ENCODE peak calls at places on chromosomes 11 and 22, in nine cellular contexts. I is sigmoid colon; C is CD8-positive, alpha-beta memory T cell; L is GM23248; B is pancreas; Y is neural progenitor cell; H is IMR-90; E is heart right ventricle; U is tibial nerve. O is an unnamed sample. For H3K27me3, the result is how much of the 10 kb centered on the place peaks cover.

GRCh38 chr11:44036811-44037657 is 10.7 kb upstream of the ACCSL start:
- DNase-seq in I (peak), C (no peak), L (peak), B (peak), Y (peak), H (peak), E (peak), U (peak), O (peak)

GRCh38 chr11:9577032-9577431 is 3.6 kb downstream of the WEE1 start:
- DNase-seq in I (no peak), C (no peak), L (peak), B (no peak), Y (no peak), H (peak), E (no peak), U (no peak), O (no peak)

GRCh38 chr11:116505466-116506247 is 267.1 kb downstream of the BUD13 start:
- DNase-seq in I (no peak), C (no peak), L (no peak), B (no peak), Y (no peak), H (no peak), E (no peak), U (no peak), O (no peak)

GRCh38 chr11:44611687-44612437 is 46.4 kb downstream of the CD82 start:
- DNase-seq in I (no peak), C (peak), L (no peak), B (no peak), Y (no peak), H (no peak), E (no peak), U (no peak), O (no peak)

GRCh38 chr22:44155115-44155514 is 25.6 kb upstream of the PARVG start:
- DNase-seq in I (no peak), C (no peak), L (no peak), B (no peak), Y (no peak), H (no peak), E (no peak), U (no peak), O (no peak)

GRCh38 chr22:41883400-41883799 is 31.5 kb downstream of the SHISA8 start:
- DNase-seq in I (no peak), C (no peak), L (no peak), B (no peak), Y (no peak), H (no peak), E (no peak), U (no peak), O (no peak)

GRCh38 chr22:43077121-43077877 is 11.9 kb downstream of the TTLL1 start:
- DNase-seq in I (no peak), C (no peak), L (no peak), B (no peak), Y (no peak), H (no peak), E (peak), U (no peak), O (no peak)

GRCh38 chr11:71153005-71153395 is 99.4 kb downstream of the SHANK2 start:
- DNase-seq in I (peak), C (no peak), L (peak), B (peak), Y (no peak), H (peak), E (no peak), U (no peak), O (no peak)

GRCh38 chr11:128517457-128518230 is 69.7 kb downstream of the ETS1 start:
- DNase-seq in I (no peak), C (no peak), L (peak), B (no peak), Y (no peak), H (no peak), E (no peak), U (no peak), O (no peak)

GRCh38 chr11:113521737-113522517 is 46.7 kb upstream of the DRD2 start:
- DNase-seq in I (no peak), C (no peak), L (peak), B (no peak), Y (no peak), H (no peak), E (no peak), U (no peak), O (no peak)

GRCh38 chr11:128196235-128196634 is 391.1 kb downstream of the ETS1 start:
- DNase-seq in I (no peak), C (no peak), L (peak), B (no peak), Y (no peak), H (no peak), E (no peak), U (no peak), O (no peak)

GRCh38 chr11:6433998-6434650 is 6.7 kb downstream of the HPX start:
- DNase-seq in I (no peak), C (no peak), L (no peak), B (no peak), Y (no peak), H (no peak), E (no peak), U (no peak), O (no peak)

GRCh38 chr11:71372693-71373657 is 75.2 kb downstream of the DHCR7 start:
- DNase-seq in I (no peak), C (no peak), L (peak), B (no peak), Y (peak), H (peak), E (no peak), U (no peak), O (no peak)

GRCh38 chr22:50621491-50621880 is 6.5 kb downstream of the ARSA start:
- DNase-seq in I (no peak), C (peak), L (no peak), B (no peak), Y (no peak), H (no peak), E (no peak), U (no peak), O (no peak)

GRCh38 chr11:120911943-120912342 is 112.0 kb upstream of the TBCEL start:
- DNase-seq in I (no peak), C (no peak), L (no peak), B (no peak), Y (no peak), H (no peak), E (no peak), U (no peak), O (no peak)

GRCh38 chr11:32500001-32500400 is 64.7 kb upstream of the WT1 start:
- DNase-seq in I (no peak), C (no peak), L (no peak), B (no peak), Y (no peak), H (no peak), E (no peak), U (no peak), O (no peak)

GRCh38 chr11:130609121-130610035 is 160.9 kb downstream of the ADAMTS15 start:
- DNase-seq in I (peak), C (no peak), L (peak), B (peak), Y (no peak), H (no peak), E (peak), U (peak), O (peak)

GRCh38 chr11:10982695-10983492 is 125.0 kb upstream of the ZBED5 start:
- DNase-seq in I (no peak), C (no peak), L (peak), B (no peak), Y (no peak), H (no peak), E (no peak), U (no peak), O (no peak)

GRCh38 chr22:49629586-49630447 is 197.9 kb downstream of the BRD1 start:
- DNase-seq in I (no peak), C (no peak), L (no peak), B (no peak), Y (no peak), H (no peak), E (no peak), U (no peak), O (no peak)

GRCh38 chr11:34805937-34806336 is 110.2 kb downstream of the APIP start:
- DNase-seq in I (no peak), C (no peak), L (no peak), B (no peak), Y (no peak), H (no peak), E (no peak), U (no peak), O (no peak)

GRCh38 chr22:19855504-19856409 is 1.1 kb upstream of the GNB1L start:
- DNase-seq in I (peak), C (peak), L (peak), B (peak), Y (no peak), H (peak), E (peak), U (no peak), O (peak)

GRCh38 chr11:123924027-123924426 is 15.4 kb upstream of the OR4D5 start:
- DNase-seq in I (no peak), C (no peak), L (no peak), B (no peak), Y (no peak), H (no peak), E (no peak), U (no peak), O (no peak)

GRCh38 chr11:114673661-114674060 is 4.7 kb upstream of the NXPE2 start:
- DNase-seq in I (no peak), C (no peak), L (no peak), B (no peak), Y (no peak), H (no peak), E (no peak), U (no peak), O (no peak)

GRCh38 chr22:42236268-42236667 is 34.2 kb downstream of the TCF20 start:
- DNase-seq in I (no peak), C (no peak), L (no peak), B (no peak), Y (peak), H (no peak), E (no peak), U (no peak), O (no peak)

GRCh38 chr22:24460418-24461089 is 33.2 kb downstream of the ADORA2A start:
- DNase-seq in I (no peak), C (no peak), L (no peak), B (no peak), Y (no peak), H (peak), E (no peak), U (no peak), O (no peak)

GRCh38 chr11:15336016-15336415 is 221.3 kb downstream of the INSC start:
- DNase-seq in I (no peak), C (no peak), L (no peak), B (no peak), Y (peak), H (no peak), E (no peak), U (no peak), O (no peak)

GRCh38 chr22:32334640-32335365 is 22.9 kb upstream of the RFPL3 start:
- DNase-seq in I (no peak), C (no peak), L (no peak), B (no peak), Y (no peak), H (no peak), E (no peak), U (no peak), O (no peak)

GRCh38 chr22:30286813-30287625 is 2.3 kb downstream of the CASTOR1 start:
- DNase-seq in I (peak), C (peak), L (peak), B (peak), Y (peak), H (peak), E (peak), U (peak), O (peak)

GRCh38 chr22:21980547-21980946 is 2.0 kb downstream of the TOP3B start:
- DNase-seq in I (peak), C (no peak), L (no peak), B (no peak), Y (no peak), H (no peak), E (no peak), U (no peak), O (no peak)

GRCh38 chr22:21985214-21985613 is 2.6 kb upstream of the TOP3B start:
- DNase-seq in I (no peak), C (no peak), L (no peak), B (no peak), Y (no peak), H (no peak), E (no peak), U (no peak), O (no peak)

GRCh38 chr22:21984793-21985192 is 2.2 kb upstream of the TOP3B start:
- DNase-seq in I (no peak), C (no peak), L (peak), B (no peak), Y (peak), H (peak), E (no peak), U (no peak), O (no peak)

GRCh38 chr22:21981874-21982273 is 713 bp downstream of the TOP3B start:
- DNase-seq in I (no peak), C (no peak), L (peak), B (no peak), Y (peak), H (no peak), E (no peak), U (no peak), O (no peak)

DNA sequence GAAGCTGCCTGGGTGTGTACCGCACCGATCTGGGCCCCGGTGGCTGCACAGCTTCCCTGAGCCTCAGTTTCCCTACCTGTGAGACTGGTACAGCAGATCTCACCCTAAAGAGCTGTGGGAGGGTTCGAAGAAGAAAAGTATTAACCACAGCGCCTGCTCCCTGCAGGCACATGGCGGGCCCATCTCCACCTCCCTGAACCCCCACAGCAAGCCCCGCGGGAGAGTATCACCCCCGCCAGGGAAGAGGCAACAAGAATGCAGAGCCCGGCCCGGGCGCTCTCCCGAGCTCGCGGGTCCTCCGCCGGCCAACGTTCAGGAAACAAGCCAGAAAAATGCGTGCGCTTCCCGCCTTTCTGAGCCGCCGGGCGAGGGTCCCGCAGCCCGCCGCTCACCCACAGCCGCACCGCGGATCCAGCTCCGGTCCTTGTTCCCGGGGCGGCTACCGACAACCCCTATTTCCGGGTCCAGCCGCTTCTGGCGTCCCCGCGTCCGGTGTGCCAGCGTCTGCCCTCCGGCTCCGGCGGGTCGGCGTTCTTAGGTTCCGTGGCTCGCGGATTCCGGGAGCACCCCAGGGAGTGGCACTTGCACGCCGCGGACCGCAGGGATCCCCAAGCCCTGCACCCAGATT is at the start of gene TOP3B:
- DNase-seq in I (peak), C (peak), L (peak), B (peak), Y (peak), H (peak), E (peak), U (peak), O (peak)
- H3K27ac ChIP-seq in I (peak), C (peak), L (no peak), B (peak), Y (peak), H (peak), E (peak), U (peak), O (peak)

GRCh38 chr11:7573558-7574296 is 59.9 kb downstream of the PPFIBP2 start:
- DNase-seq in I (no peak), C (no peak), L (no peak), B (no peak), Y (no peak), H (no peak), E (no peak), U (no peak), O (no peak)
- H3K4me3 ChIP-seq in I (no peak), C (no peak), L (no peak), B (no peak), Y (no peak), H (no peak), E (no peak), U (no peak), O (no peak)

GRCh38 chr22:45544588-45545170 is 42.0 kb downstream of the FBLN1 start:
- DNase-seq in I (no peak), C (no peak), L (peak), B (no peak), Y (no peak), H (peak), E (no peak), U (no peak), O (no peak)
- H3K27me3 ChIP-seq in I (under half), C (under half), L (under half), B (under half), Y (under half), H (under half), E (under half), U (under half), O (under half)

DNA sequence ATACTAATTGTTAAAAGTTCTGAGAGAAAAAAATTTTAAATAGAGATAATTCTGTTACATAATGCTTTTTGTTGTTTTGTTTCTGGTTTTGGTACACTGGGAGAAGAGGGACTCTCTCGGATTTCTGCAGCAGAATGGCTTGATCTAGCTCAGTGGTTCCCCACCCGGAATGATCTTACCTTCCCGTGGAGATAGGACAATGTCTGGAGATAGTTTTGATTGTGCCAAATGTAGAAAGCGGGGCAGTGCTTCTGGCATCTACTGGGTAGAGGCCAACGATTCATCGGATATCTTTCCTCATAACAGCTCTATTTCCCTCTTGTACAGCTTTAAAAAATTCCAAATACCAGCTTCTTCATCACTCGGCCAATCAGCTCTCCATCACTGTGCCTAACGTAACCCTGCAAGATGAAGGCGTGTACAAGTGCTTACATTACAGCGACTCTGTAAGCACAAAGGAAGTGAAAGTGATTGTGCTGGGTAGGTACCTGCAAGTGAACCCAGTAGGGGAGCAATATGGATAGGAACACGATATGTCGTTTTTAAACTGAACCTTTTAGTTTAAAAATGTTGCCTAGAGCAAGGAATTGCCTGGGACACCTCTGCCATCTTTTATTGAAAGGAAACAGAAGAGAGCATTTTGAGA is 13.2 kb downstream of the CRTAM start:
- DNase-seq in I (no peak), C (peak), L (no peak), B (no peak), Y (no peak), H (no peak), E (no peak), U (no peak), O (no peak)
- H3K27ac ChIP-seq in I (no peak), C (peak), L (no peak), B (no peak), Y (no peak), H (no peak), E (peak), U (no peak), O (no peak)

GRCh38 chr22:18048041-18048440 is 23.7 kb upstream of the MICAL3 start:
- DNase-seq in I (no peak), C (no peak), L (no peak), B (no peak), Y (no peak), H (no peak), E (no peak), U (no peak), O (no peak)
- H3K4me3 ChIP-seq in I (no peak), C (no peak), L (peak), B (no peak), Y (no peak), H (no peak), E (no peak), U (peak), O (no peak)

DNA sequence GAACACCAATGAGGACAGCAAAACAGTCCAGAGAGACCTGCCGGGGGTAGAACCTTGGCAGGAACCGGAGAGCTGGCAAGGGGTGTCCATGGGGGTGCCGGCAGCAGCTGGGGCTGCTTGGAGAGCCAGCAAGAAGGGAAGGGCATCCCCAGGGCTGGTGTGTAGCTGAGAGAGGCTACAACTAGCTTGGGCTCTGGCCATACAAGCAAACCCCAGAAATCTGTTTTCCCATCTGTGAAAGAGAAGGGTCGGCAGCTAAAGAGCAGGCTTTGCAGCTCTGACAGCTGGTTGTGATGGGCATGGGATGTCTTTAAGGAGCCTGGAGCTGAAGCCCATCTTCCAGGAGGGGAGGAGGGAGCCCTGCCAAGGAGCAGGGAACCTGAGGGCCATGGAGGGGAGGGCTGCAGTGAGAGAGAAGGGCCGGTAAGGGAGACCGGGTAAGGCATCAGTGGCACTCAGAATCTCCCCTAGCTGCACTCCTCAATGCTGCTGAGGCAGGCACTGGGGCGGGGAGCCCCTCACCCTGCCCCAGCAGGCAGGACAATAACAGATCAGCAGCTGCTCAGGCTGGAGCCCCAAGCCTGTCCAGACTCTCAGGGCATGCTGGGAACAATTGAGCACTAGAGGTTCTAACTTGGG is 3.9 kb downstream of the CHST1 start:
- DNase-seq in I (peak), C (no peak), L (no peak), B (no peak), Y (no peak), H (no peak), E (no peak), U (no peak), O (no peak)
- H3K27me3 ChIP-seq in I (half or more), C (under half), L (under half), B (under half), Y (half or more), H (half or more), E (under half), U (half or more), O (under half)

DNA sequence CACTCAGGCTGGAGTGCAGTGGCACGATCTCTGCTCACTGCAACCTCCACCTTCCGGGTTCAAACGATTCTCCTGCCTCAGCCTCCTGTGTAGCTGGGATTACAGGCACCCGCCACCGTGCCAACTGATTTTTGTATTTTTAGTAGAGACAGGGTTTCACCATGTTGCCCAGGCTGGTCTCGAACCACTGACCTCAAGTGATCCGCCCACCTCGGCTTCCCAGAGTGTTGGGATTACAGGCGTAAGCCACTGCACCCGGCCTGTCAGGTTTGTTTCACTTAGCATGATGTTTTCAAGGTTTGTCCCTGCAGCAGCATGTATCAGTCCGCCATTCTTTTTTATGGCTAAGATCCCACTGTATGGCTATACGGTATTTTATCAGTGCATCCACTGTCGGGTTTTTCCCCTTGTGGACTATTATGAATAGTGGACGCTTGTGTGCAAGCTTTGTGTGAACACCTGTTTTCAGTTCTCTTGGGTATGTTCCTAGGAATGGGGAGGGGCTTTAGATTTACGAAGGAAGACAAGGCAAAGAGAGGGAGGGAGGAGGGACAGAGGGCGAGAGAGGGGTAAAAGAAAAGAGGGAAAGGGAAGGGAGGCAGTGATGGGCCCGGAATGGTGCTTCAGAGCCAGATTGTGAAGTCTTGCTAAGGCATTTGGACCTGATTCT is 13.9 kb upstream of the CDC42EP2 start:
- DNase-seq in I (no peak), C (no peak), L (no peak), B (no peak), Y (no peak), H (no peak), E (no peak), U (no peak), O (no peak)
- H3K27ac ChIP-seq in I (peak), C (no peak), L (no peak), B (no peak), Y (no peak), H (peak), E (no peak), U (no peak), O (no peak)